ENCODE peak calls at places on chromosomes 6 and 20, in four cellular contexts. Q is body of pancreas, A is RWPE1, L is breast epithelium. W is an unnamed sample.

GRCh38 chr20:24425523-24425922 is 43.9 kb upstream of the SYNDIG1 start:
- DNase-seq in Q (no peak), A (no peak), L (no peak), W (no peak)

GRCh38 chr6:140071601-140072062 is 697.2 kb upstream of the CITED2 start:
- DNase-seq in Q (no peak), A (no peak), L (no peak), W (no peak)

GRCh38 chr20:40689943-40690835 is 1.2 kb upstream of the MAFB start:
- DNase-seq in Q (peak; percentile 94), A (peak; percentile 92), L (peak; percentile 88), W (peak; percentile 65)

GRCh38 chr6:97095466-97095865 is 170.9 kb downstream of the KLHL32 start:
- DNase-seq in Q (no peak), A (no peak), L (no peak), W (no peak)

GRCh38 chr6:142377112-142377848 is 75.5 kb downstream of the ADGRG6 start:
- DNase-seq in Q (peak; percentile 24), A (peak; percentile 72), L (no peak), W (no peak)

GRCh38 chr6:152124432-152125074 is 317.1 kb downstream of the ESR1 start:
- DNase-seq in Q (no peak), A (peak; percentile 64), L (no peak), W (no peak)

GRCh38 chr20:50694379-50695143 is 3.2 kb upstream of the RIPOR3 start:
- DNase-seq in Q (no peak), A (no peak), L (no peak), W (no peak)

GRCh38 chr6:15977050-15977449 is 151.8 kb upstream of the MYLIP start:
- DNase-seq in Q (no peak), A (no peak), L (no peak), W (no peak)

GRCh38 chr6:144215402-144215931 is 65.2 kb downstream of the STX11 start:
- DNase-seq in Q (peak; percentile 44), A (no peak), L (no peak), W (no peak)

GRCh38 chr6:168418151-168418551 is 22.8 kb upstream of the SMOC2 start:
- DNase-seq in Q (no peak), A (no peak), L (no peak), W (no peak)

GRCh38 chr6:22954749-22955385 is 385.5 kb downstream of the HDGFL1 start:
- DNase-seq in Q (no peak), A (peak; percentile 5), L (no peak), W (no peak)

GRCh38 chr6:75481936-75482593 is 11.5 kb downstream of the FILIP1 start:
- DNase-seq in Q (no peak), A (no peak), L (no peak), W (no peak)

GRCh38 chr20:62266340-62266739 is 28.0 kb downstream of the OSBPL2 start:
- DNase-seq in Q (no peak), A (peak; percentile 56), L (no peak), W (no peak)

GRCh38 chr6:44238687-44239350 is 8.1 kb upstream of the HSP90AB1 start:
- DNase-seq in Q (no peak), A (no peak), L (no peak), W (no peak)

GRCh38 chr6:21987501-21987957 is 309.3 kb downstream of the PRL start:
- DNase-seq in Q (peak; percentile 67), A (peak; percentile 76), L (peak; percentile 71), W (no peak)

GRCh38 chr6:155528982-155529453 is 73.4 kb upstream of the NOX3 start:
- DNase-seq in Q (no peak), A (peak; percentile 52), L (no peak), W (no peak)

GRCh38 chr6:155538708-155539107 is 83.1 kb upstream of the NOX3 start:
- DNase-seq in Q (no peak), A (no peak), L (no peak), W (no peak)

GRCh38 chr6:155530219-155530834 is 74.7 kb upstream of the NOX3 start:
- DNase-seq in Q (no peak), A (peak; percentile 18), L (no peak), W (no peak)

GRCh38 chr6:155534678-155535077 is 79.0 kb upstream of the NOX3 start:
- DNase-seq in Q (no peak), A (no peak), L (no peak), W (no peak)
- H3K27ac ChIP-seq in Q (no peak overlapping the region), A (no peak overlapping the region), L (no peak overlapping the region), W (no peak overlapping the region)

GRCh38 chr6:6362051-6362450 is 41.6 kb upstream of the F13A1 start:
- DNase-seq in Q (no peak), A (no peak), L (no peak), W (no peak)
- H3K27ac ChIP-seq in Q (no peak overlapping the region), A (no peak overlapping the region), L (no peak overlapping the region), W (no peak overlapping the region)

DNA sequence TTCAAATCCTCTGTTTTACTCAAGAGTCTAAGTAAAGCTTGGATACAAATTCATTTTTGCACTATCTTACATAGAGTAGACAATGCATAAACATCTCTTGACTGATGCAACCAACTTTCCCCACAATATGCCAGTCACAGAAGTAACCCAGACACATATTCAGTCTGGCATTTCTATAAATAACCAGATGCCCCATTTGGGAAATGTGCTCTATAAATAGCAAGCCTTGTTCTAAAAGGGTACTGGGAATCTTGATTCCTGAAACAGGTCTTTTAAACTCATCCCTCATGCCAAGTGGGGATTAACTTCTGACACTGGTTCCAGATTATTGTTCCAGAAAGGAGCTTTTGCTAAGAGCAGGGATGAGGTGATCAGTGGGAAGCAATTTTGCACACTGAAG is 411.7 kb downstream of the EPM2A start:
- DNase-seq in Q (no peak), A (no peak), L (no peak), W (no peak)
- H3K27ac ChIP-seq in Q (no peak overlapping the region), A (no peak overlapping the region), L (no peak overlapping the region), W (no peak overlapping the region)

GRCh38 chr6:12436224-12436623 is 146.1 kb downstream of the EDN1 start:
- DNase-seq in Q (no peak), A (no peak), L (no peak), W (no peak)

GRCh38 chr6:12439296-12439695 is 149.1 kb downstream of the EDN1 start:
- DNase-seq in Q (no peak), A (peak; percentile 4), L (no peak), W (no peak)

GRCh38 chr6:12440981-12441380 is 150.8 kb downstream of the EDN1 start:
- DNase-seq in Q (no peak), A (peak; percentile 13), L (no peak), W (no peak)

GRCh38 chr6:12431023-12431422 is 140.9 kb downstream of the EDN1 start:
- DNase-seq in Q (no peak), A (no peak), L (no peak), W (no peak)

GRCh38 chr6:12436683-12437082 is 146.5 kb downstream of the EDN1 start:
- DNase-seq in Q (peak; percentile 7), A (no peak), L (no peak), W (no peak)
- H3K27ac ChIP-seq in Q (no peak overlapping the region), A (no peak overlapping the region), L (no peak overlapping the region), W (no peak overlapping the region)

W was measured in substantia nigra.